ENCODE peak calls at places on chromosomes 4 and X, in nine cellular contexts. Y is midbrain; F is fibroblast of mammary gland; Q is astrocyte of the cerebellum; T is stimulated activated CD4-positive, alpha-beta T cell treated with anti-CD3 and anti-CD28 coated beads, TNF-alpha, amount 100 ng/mL, for 4 hours; M is nephron progenitor cell; J is CD4-positive, alpha-beta T cell; H is EL; G is fibroblast of lung. E is an unnamed sample.

GRCh38 chr4:124243671-124244366 is 468.7 kb downstream of the ANKRD50 start:
- DNase-seq in F (no peak), J (no peak), H (no peak), G (no peak), Q (no peak), T (no peak), M (no peak), Y (no peak), E (no peak)

GRCh38 chrX:66731398-66731797 is 92.5 kb upstream of the EDA2R start:
- DNase-seq in M (peak; percentile 2), Q (peak; percentile 12), G (peak; percentile 20), J (no peak), T (no peak), H (peak; percentile 40), Y (peak; percentile 49), F (peak; percentile 68), E (peak; percentile 38)

GRCh38 chr4:34516524-34516923 is 1727.8 kb downstream of the ARAP2 start:
- DNase-seq in Q (no peak), F (no peak), Y (no peak), M (no peak), H (no peak), J (no peak), T (no peak), G (no peak), E (no peak)

GRCh38 chr4:1572964-1573720 is 111.0 kb downstream of the FAM53A start:
- DNase-seq in G (no peak), Q (no peak), M (no peak), H (no peak), Y (no peak), T (no peak), J (no peak), F (no peak), E (no peak)

GRCh38 chrX:54819201-54819600 is 11.7 kb downstream of the MAGED2 start:
- DNase-seq in T (no peak), Q (no peak), M (no peak), Y (no peak), G (no peak), F (no peak), J (no peak), H (no peak), E (no peak)

GRCh38 chr4:126004936-126005335 is 690.2 kb downstream of the FAT4 start:
- DNase-seq in J (no peak), H (peak; percentile 68), F (peak; percentile 29), G (peak; percentile 48), Q (no peak), T (no peak), Y (no peak), M (no peak), E (peak; percentile 18)

GRCh38 chr4:85986266-85986665 is 373.6 kb downstream of the MAPK10 start:
- DNase-seq in J (no peak), Q (no peak), T (no peak), G (no peak), M (no peak), H (no peak), Y (no peak), F (no peak), E (no peak)

GRCh38 chrX:45322382-45322781 is 121.7 kb upstream of the DIPK2B start:
- DNase-seq in Y (peak; percentile 68), J (no peak), G (peak; percentile 75), Q (peak; percentile 71), T (no peak), F (peak; percentile 88), M (peak; percentile 1), H (peak; percentile 82), E (peak; percentile 75)

GRCh38 chr4:124970011-124970410 is 257.5 kb upstream of the ANKRD50 start:
- DNase-seq in Y (no peak), G (peak; percentile 84), Q (peak; percentile 57), T (no peak), M (no peak), J (no peak), F (peak; percentile 68), H (peak; percentile 77), E (peak; percentile 56)

GRCh38 chrX:14837155-14837554 is 35.7 kb downstream of the FANCB start:
- DNase-seq in J (no peak), Y (no peak), T (no peak), Q (no peak), G (no peak), H (no peak), M (no peak), F (no peak), E (no peak)

GRCh38 chrX:138847930-138848329 is 136.4 kb upstream of the FGF13 start:
- DNase-seq in F (peak; percentile 42), G (peak; percentile 36), T (no peak), M (no peak), Q (peak; percentile 27), J (no peak), Y (no peak), H (no peak), E (no peak)

GRCh38 chrX:103183912-103184311 is 31.0 kb upstream of the BEX4 start:
- DNase-seq in G (no peak), T (no peak), F (no peak), J (no peak), Q (no peak), Y (no peak), H (no peak), M (no peak), E (no peak)

GRCh38 chr4:139958738-139959096 is 195.3 kb downstream of the MAML3 start:
- DNase-seq in T (no peak), Y (peak; percentile 55), H (no peak), J (no peak), F (no peak), G (no peak), Q (no peak), M (no peak), E (no peak)

GRCh38 chr4:47933798-47934197 is 19.4 kb upstream of the NFXL1 start:
- DNase-seq in G (peak; percentile 32), H (peak; percentile 40), Q (no peak), J (no peak), F (peak; percentile 59), T (no peak), Y (peak; percentile 33), M (no peak), E (peak; percentile 39)

GRCh38 chrX:76428243-76429130 is 977 bp downstream of the MAGEE1 start:
- DNase-seq in G (no peak), Q (no peak), Y (no peak), J (peak; percentile 27), H (no peak), M (peak; percentile 19), T (no peak), F (no peak), E (no peak)

GRCh38 chr4:74855879-74856278 is 61.6 kb upstream of the BTC start:
- DNase-seq in J (no peak), Q (no peak), T (no peak), G (peak; percentile 15), Y (no peak), M (no peak), F (no peak), H (no peak), E (no peak)

GRCh38 chr4:163672751-163673150 is 178.3 kb downstream of the TMA16 start:
- DNase-seq in M (no peak), Y (no peak), F (no peak), H (no peak), J (no peak), Q (no peak), G (no peak), T (no peak), E (no peak)

GRCh38 chrX:71106427-71106826 is at the start of gene CXorf65:
- DNase-seq in H (no peak), T (no peak), Y (no peak), J (no peak), M (no peak), F (peak; percentile 10), G (no peak), Q (no peak), E (no peak)

GRCh38 chr4:114312349-114312748 is 286.3 kb upstream of the UGT8 start:
- DNase-seq in G (no peak), Q (no peak), M (no peak), T (no peak), J (no peak), Y (no peak), F (no peak), H (no peak), E (no peak)

GRCh38 chr4:53651142-53651720 is 59.9 kb upstream of the LNX1 start:
- DNase-seq in J (no peak), Y (no peak), G (peak; percentile 21), Q (no peak), M (no peak), H (no peak), T (no peak), F (no peak), E (no peak)

GRCh38 chr4:40722576-40723161 is 27.1 kb upstream of the NSUN7 start:
- DNase-seq in J (no peak), G (no peak), Y (no peak), T (no peak), H (no peak), Q (no peak), F (no peak), M (no peak), E (no peak)

GRCh38 chr4:104677122-104677521 is 182.4 kb upstream of the CXXC4 start:
- DNase-seq in H (no peak), M (no peak), Y (no peak), Q (peak; percentile 52), T (no peak), F (no peak), G (peak; percentile 21), J (no peak), E (no peak)

GRCh38 chrX:37802028-37802427 is 22.2 kb downstream of the CYBB start:
- DNase-seq in F (no peak), Y (no peak), Q (no peak), H (no peak), J (no peak), M (no peak), G (peak; percentile 1), T (no peak), E (no peak)

GRCh38 chr4:132504438-132504837 is 644.7 kb upstream of the PCDH10 start:
- DNase-seq in Y (no peak), T (no peak), Q (no peak), M (no peak), H (peak; percentile 1), G (peak; percentile 39), J (no peak), F (no peak), E (peak; percentile 20)

GRCh38 chrX:10597871-10598270 is 22.5 kb downstream of the MID1 start:
- DNase-seq in G (no peak), Y (peak; percentile 29), F (peak; percentile 64), J (no peak), Q (no peak), H (peak; percentile 46), M (no peak), T (no peak), E (peak; percentile 54)

GRCh38 chr4:121950680-121951569 is 935 bp downstream of the TRPC3 start:
- DNase-seq in T (peak; percentile 18), M (peak; percentile 41), Y (no peak), G (peak; percentile 23), Q (no peak), F (no peak), H (peak; percentile 41), J (no peak), E (peak; percentile 41)

GRCh38 chr4:94127707-94128328 is 79.8 kb upstream of the SMARCAD1 start:
- DNase-seq in G (peak; percentile 32), T (no peak), Y (peak; percentile 1), F (peak; percentile 38), M (no peak), H (peak; percentile 22), Q (peak; percentile 36), J (no peak), E (peak; percentile 34)

GRCh38 chrX:18354369-18355329 is at the start of gene SCML2:
- DNase-seq in Y (peak; percentile 7), Q (no peak), T (peak; percentile 14), M (peak; percentile 74), H (peak; percentile 40), F (peak; percentile 17), G (peak; percentile 23), J (no peak), E (no peak)

GRCh38 chr4:151409470-151410313 is 716 bp downstream of the FHIP1A start:
- DNase-seq in M (peak; percentile 66), Y (no peak), T (no peak), Q (no peak), J (peak; percentile 4), H (no peak), F (peak; percentile 12), G (no peak), E (no peak)

GRCh38 chr4:103011378-103012025 is 8.0 kb downstream of the SLC9B1 start:
- DNase-seq in F (peak; percentile 42), M (no peak), Q (peak; percentile 2), H (peak; percentile 40), Y (no peak), T (no peak), J (no peak), G (peak; percentile 58), E (no peak)

GRCh38 chrX:44332437-44332836 is 11.0 kb downstream of the EFHC2 start:
- DNase-seq in T (no peak), Y (no peak), F (no peak), G (no peak), H (no peak), J (no peak), M (no peak), Q (no peak), E (no peak)